ENCODE peak calls at places on chromosomes 2 and 18, in eight cellular contexts. W is ovary; T is activated CD8-positive, alpha-beta T cell treated with anti-CD3 and anti-CD28 coated beads for 36 hours; N is endothelial cell; Y is neural crest cell; P is GM23338; V is heart right ventricle; O is choroid plexus epithelial cell. Q is an unnamed sample.

GRCh38 chr2:215435809-215436704 is at the start of gene FN1:
- DNase-seq in W (peak), T (peak), N (peak), Y (peak), P (peak), V (peak), O (peak), Q (peak)

GRCh38 chr2:240922234-240922981 is 16.3 kb downstream of the CROCC2 start:
- DNase-seq in W (peak), T (no peak), N (no peak), Y (no peak), P (no peak), V (no peak), O (no peak), Q (peak)

GRCh38 chr2:27795868-27796277 is 24.4 kb downstream of the MRPL33 start:
- DNase-seq in W (no peak), T (no peak), N (no peak), Y (no peak), P (no peak), V (peak), O (no peak), Q (no peak)

GRCh38 chr2:176388886-176389285 is 119.6 kb downstream of the MTX2 start:
- DNase-seq in W (no peak), T (no peak), N (no peak), Y (no peak), P (no peak), V (no peak), O (peak), Q (no peak)

GRCh38 chr18:58454406-58455061 is 174.4 kb downstream of the ALPK2 start:
- DNase-seq in W (no peak), T (no peak), N (no peak), Y (no peak), P (no peak), V (no peak), O (no peak), Q (no peak)

GRCh38 chr2:205868773-205869333 is 186.6 kb downstream of the NRP2 start:
- DNase-seq in W (no peak), T (peak), N (no peak), Y (no peak), P (no peak), V (no peak), O (peak), Q (no peak)

GRCh38 chr2:10204326-10205200 is 82.0 kb downstream of the RRM2 start:
- DNase-seq in W (no peak), T (no peak), N (no peak), Y (no peak), P (no peak), V (no peak), O (no peak), Q (no peak)

GRCh38 chr2:174577967-174578589 is 19.5 kb downstream of the WIPF1 start:
- DNase-seq in W (no peak), T (peak), N (peak), Y (no peak), P (peak), V (no peak), O (peak), Q (no peak)

GRCh38 chr2:112229365-112229764 is 25.5 kb downstream of the ZC3H8 start:
- DNase-seq in W (no peak), T (no peak), N (no peak), Y (no peak), P (no peak), V (no peak), O (peak), Q (no peak)

GRCh38 chr2:69013123-69013836 is at the start of gene ANTXR1:
- DNase-seq in W (peak), T (peak), N (peak), Y (peak), P (peak), V (peak), O (peak), Q (peak)

GRCh38 chr18:13513015-13513414 is 213.3 kb downstream of the FAM210A start:
- DNase-seq in W (no peak), T (peak), N (no peak), Y (no peak), P (no peak), V (peak), O (peak), Q (peak)

GRCh38 chr2:145874466-145874865 is 1354.5 kb upstream of the ZEB2 start:
- DNase-seq in W (no peak), T (no peak), N (no peak), Y (no peak), P (no peak), V (no peak), O (peak), Q (no peak)

GRCh38 chr2:70907130-70907756 is 28.5 kb upstream of the ATP6V1B1 start:
- DNase-seq in W (no peak), T (no peak), N (no peak), Y (no peak), P (peak), V (no peak), O (peak), Q (peak)

GRCh38 chr2:145765889-145766288 is 1246.0 kb upstream of the ZEB2 start:
- DNase-seq in W (no peak), T (no peak), N (no peak), Y (no peak), P (no peak), V (no peak), O (no peak), Q (no peak)

GRCh38 chr2:54897420-54898310 is 152.6 kb downstream of the RTN4 start:
- DNase-seq in W (no peak), T (peak), N (no peak), Y (no peak), P (no peak), V (no peak), O (peak), Q (no peak)

GRCh38 chr2:54902763-54903162 is 147.5 kb downstream of the RTN4 start:
- DNase-seq in W (no peak), T (no peak), N (no peak), Y (no peak), P (no peak), V (no peak), O (no peak), Q (no peak)

GRCh38 chr2:54898451-54899226 is 151.6 kb downstream of the RTN4 start:
- DNase-seq in W (no peak), T (no peak), N (no peak), Y (no peak), P (no peak), V (no peak), O (no peak), Q (no peak)

GRCh38 chr2:54901224-54901986 is 148.8 kb downstream of the RTN4 start:
- DNase-seq in W (no peak), T (no peak), N (no peak), Y (no peak), P (no peak), V (no peak), O (no peak), Q (no peak)

GRCh38 chr2:54899576-54900200 is 150.6 kb downstream of the RTN4 start:
- DNase-seq in W (peak), T (no peak), N (no peak), Y (no peak), P (peak), V (no peak), O (peak), Q (no peak)
- TF ChIP-seq CTCF in W (peak), T (peak), N (no peak), Y (peak), P (peak), V (peak), O (peak), Q (peak)

GRCh38 chr2:172234716-172235661 is 132.3 kb upstream of the DLX2 start:
- DNase-seq in W (no peak), T (peak), N (no peak), Y (peak), P (peak), V (peak), O (no peak), Q (peak)
- TF ChIP-seq CTCF in W (no peak), T (no peak), N (no peak), Y (no peak), P (peak), V (no peak), O (no peak), Q (no peak)

DNA sequence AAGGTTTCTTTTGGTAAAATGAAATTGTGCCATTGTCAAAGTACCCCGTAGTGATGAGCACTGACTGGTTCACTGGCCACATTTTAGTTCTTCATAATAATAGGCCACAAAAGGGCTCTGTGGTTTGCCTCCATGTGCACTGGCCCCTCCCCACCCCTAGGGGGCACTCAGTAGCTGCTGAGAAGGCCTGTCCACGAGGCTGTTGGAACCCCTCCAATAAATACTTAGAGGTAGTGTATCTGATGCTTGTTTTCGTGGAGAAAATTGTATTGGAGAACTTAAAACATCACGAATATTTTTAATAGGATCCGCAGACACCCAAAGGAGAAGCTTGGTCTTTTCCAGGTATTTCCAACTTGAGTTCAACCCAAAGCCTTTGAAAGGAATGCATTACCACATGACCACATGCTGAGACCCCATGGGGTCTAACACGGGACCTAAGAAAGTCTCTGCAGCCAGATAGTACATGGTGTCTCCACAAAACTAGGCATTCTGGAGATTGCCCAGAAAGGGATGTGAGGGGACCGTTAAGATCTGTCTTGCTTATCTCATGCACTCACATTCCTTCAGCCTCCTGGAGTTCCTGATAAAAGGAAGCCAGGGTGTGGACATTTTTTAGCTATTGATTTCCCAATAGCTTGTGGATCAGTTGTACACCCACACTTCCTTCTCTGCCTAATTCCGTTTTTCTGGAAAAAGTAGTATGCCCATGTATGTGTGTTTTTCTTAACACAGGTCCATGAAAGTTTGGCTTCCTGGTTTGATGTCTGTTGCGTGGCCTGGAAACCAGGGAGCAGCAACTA is 28.5 kb upstream of the NOSTRIN start:
- DNase-seq in W (peak), T (peak), N (peak), Y (peak), P (peak), V (peak), O (peak), Q (peak)
- TF ChIP-seq CTCF in W (peak), T (peak), N (peak), Y (peak), P (peak), V (peak), O (peak), Q (peak)

GRCh38 chr2:48107326-48107925 is 201.1 kb upstream of the FBXO11 start:
- DNase-seq in W (peak), T (no peak), N (no peak), Y (peak), P (peak), V (no peak), O (peak), Q (no peak)
- TF ChIP-seq CTCF in W (no peak), T (no peak), N (no peak), Y (peak), P (no peak), V (no peak), O (peak), Q (no peak)

DNA sequence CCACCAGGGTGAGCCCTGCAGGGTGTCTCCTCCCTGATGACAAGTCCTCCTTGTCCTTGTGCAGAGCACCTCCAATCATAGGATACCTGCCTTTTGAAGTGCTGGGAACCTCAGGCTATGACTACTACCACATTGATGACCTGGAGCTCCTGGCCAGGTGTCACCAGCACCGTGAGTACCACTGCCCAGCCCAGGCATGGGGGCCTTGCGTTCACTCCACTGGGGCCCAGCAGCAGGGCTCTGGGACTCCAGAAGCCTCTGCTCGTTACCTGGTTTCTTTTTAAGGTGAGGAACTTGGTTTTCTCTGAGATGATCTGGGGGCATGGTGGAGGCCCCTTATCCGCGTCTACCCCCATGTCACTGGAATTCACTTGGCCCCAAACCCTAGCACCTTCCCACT is 36.5 kb upstream of the RPL31 start:
- DNase-seq in W (no peak), T (no peak), N (no peak), Y (no peak), P (no peak), V (no peak), O (no peak), Q (no peak)
- TF ChIP-seq CTCF in W (no peak), T (no peak), N (no peak), Y (no peak), P (no peak), V (no peak), O (no peak), Q (no peak)

GRCh38 chr18:32677578-32677977 is 95.2 kb downstream of the KLHL14 start:
- DNase-seq in W (no peak), T (no peak), N (no peak), Y (no peak), P (no peak), V (no peak), O (no peak), Q (no peak)

GRCh38 chr18:32669549-32670165 is 103.2 kb downstream of the KLHL14 start:
- DNase-seq in W (no peak), T (no peak), N (no peak), Y (no peak), P (peak), V (no peak), O (no peak), Q (no peak)

GRCh38 chr18:32670727-32671126 is 102.1 kb downstream of the KLHL14 start:
- DNase-seq in W (no peak), T (no peak), N (no peak), Y (no peak), P (no peak), V (no peak), O (no peak), Q (no peak)

GRCh38 chr18:32674491-32674890 is 98.3 kb downstream of the KLHL14 start:
- DNase-seq in W (no peak), T (no peak), N (peak), Y (no peak), P (peak), V (no peak), O (peak), Q (no peak)
- TF ChIP-seq CTCF in W (no peak), T (no peak), N (peak), Y (peak), P (peak), V (peak), O (peak), Q (no peak)

GRCh38 chr2:84078466-84078865 is 380.6 kb downstream of the SUCLG1 start:
- DNase-seq in W (no peak), T (no peak), N (no peak), Y (no peak), P (no peak), V (no peak), O (no peak), Q (no peak)

GRCh38 chr2:84077504-84077903 is 381.6 kb downstream of the SUCLG1 start:
- DNase-seq in W (no peak), T (peak), N (peak), Y (peak), P (peak), V (no peak), O (no peak), Q (peak)
- TF ChIP-seq CTCF in W (no peak), T (peak), N (peak), Y (peak), P (peak), V (no peak), O (no peak), Q (no peak)

DNA sequence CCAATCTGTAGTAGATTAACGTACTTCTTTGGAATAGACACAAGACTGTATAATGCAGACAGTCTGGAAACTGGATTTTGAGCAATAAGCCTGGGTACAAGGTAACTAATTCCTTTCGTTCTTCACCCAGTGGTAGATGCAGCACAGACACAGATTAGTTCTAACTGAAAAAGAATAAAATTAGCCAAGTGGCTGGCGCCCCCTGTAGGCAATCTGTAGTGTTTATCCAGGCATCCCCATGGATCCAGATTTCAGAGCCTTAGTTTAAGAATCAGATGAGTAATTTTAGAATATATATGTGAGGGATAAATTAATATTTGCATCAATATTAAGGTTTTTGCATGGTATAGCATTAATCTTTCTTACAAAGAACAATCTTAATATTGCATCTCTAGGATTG is 563.9 kb downstream of the DCC start:
- DNase-seq in W (no peak), T (peak), N (peak), Y (peak), P (peak), V (peak), O (peak), Q (peak)
- TF ChIP-seq CTCF in W (no peak), T (peak), N (peak), Y (peak), P (peak), V (peak), O (peak), Q (peak)

Q was measured in nephron progenitor cell.